ENCODE peak calls at places on chromosomes 12 and 14, in six cellular contexts. E is WTC11, T is heart left ventricle, C is AG04450, I is pancreas, K is neural crest cell. N is an unnamed sample.

GRCh38 chr12:52629251-52630103 is 11.1 kb upstream of the KRT73 start:
- DNase-seq in E (no peak), T (no peak), C (no peak), I (no peak), K (no peak), N (no peak)

GRCh38 chr14:104664588-104664987 is 24.8 kb upstream of the INF2 start:
- DNase-seq in E (no peak), T (no peak), C (no peak), I (no peak), K (no peak), N (no peak)

GRCh38 chr12:8692573-8692972 is 5.2 kb upstream of the RIMKLB start:
- DNase-seq in E (peak; percentile 74), T (no peak), C (no peak), I (no peak), K (peak; percentile 25), N (peak; percentile 50)

GRCh38 chr12:124833693-124834122 is 30.0 kb downstream of the SCARB1 start:
- DNase-seq in E (peak; percentile 75), T (peak; percentile 51), C (no peak), I (no peak), K (peak; percentile 41), N (no peak)

GRCh38 chr12:12379831-12380730 is 23.2 kb downstream of the BORCS5 start:
- DNase-seq in E (no peak), T (no peak), C (no peak), I (no peak), K (no peak), N (no peak)

GRCh38 chr12:31578632-31579031 is 12.3 kb downstream of the DENND5B start:
- DNase-seq in E (no peak), T (no peak), C (no peak), I (no peak), K (no peak), N (no peak)

GRCh38 chr12:28443337-28443736 is 253.1 kb downstream of the CCDC91 start:
- DNase-seq in E (no peak), T (no peak), C (no peak), I (no peak), K (no peak), N (no peak)

GRCh38 chr14:94548999-94549985 is 11.9 kb upstream of the SERPINA4 start:
- DNase-seq in E (peak; percentile 92), T (peak; percentile 47), C (peak; percentile 6), I (peak; percentile 30), K (peak; percentile 94), N (peak; percentile 92)

GRCh38 chr12:42097971-42098370 is 46.7 kb downstream of the GXYLT1 start:
- DNase-seq in E (no peak), T (no peak), C (no peak), I (no peak), K (no peak), N (no peak)

GRCh38 chr14:65103150-65103760 is 938 bp upstream of the MAX start:
- DNase-seq in E (no peak), T (no peak), C (no peak), I (no peak), K (no peak), N (no peak)
- TF ChIP-seq CTCF in E (no peak), T (no peak), C (peak; percentile 15), I (no peak), K (peak; percentile 44), N (no peak)

GRCh38 chr14:46259536-46259935 is 392.0 kb downstream of the RPL10L start:
- DNase-seq in E (peak; percentile 22), T (no peak), C (no peak), I (no peak), K (no peak), N (peak; percentile 35)
- TF ChIP-seq CTCF in E (no peak), T (no peak), C (no peak), I (no peak), K (no peak), N (peak; percentile 11)

GRCh38 chr14:54981698-54982097 is 45.2 kb downstream of the WDHD1 start:
- DNase-seq in E (no peak), T (no peak), C (no peak), I (no peak), K (no peak), N (no peak)
- TF ChIP-seq CTCF in E (no peak), T (no peak), C (peak; percentile 14), I (no peak), K (peak; percentile 65), N (peak; percentile 10)

GRCh38 chr12:54571857-54572195 is 16.6 kb downstream of the PPP1R1A start:
- DNase-seq in E (no peak), T (no peak), C (no peak), I (no peak), K (no peak), N (no peak)

GRCh38 chr12:54571166-54571856 is 17.1 kb downstream of the PPP1R1A start:
- DNase-seq in E (peak; percentile 54), T (no peak), C (no peak), I (no peak), K (no peak), N (no peak)

GRCh38 chr12:54569995-54570531 is 18.4 kb downstream of the PPP1R1A start:
- DNase-seq in E (no peak), T (no peak), C (no peak), I (no peak), K (no peak), N (no peak)

GRCh38 chr12:54569072-54569471 is 19.4 kb downstream of the PPP1R1A start:
- DNase-seq in E (no peak), T (no peak), C (no peak), I (no peak), K (no peak), N (no peak)

GRCh38 chr12:54572881-54573280 is 15.6 kb downstream of the PPP1R1A start:
- DNase-seq in E (peak; percentile 36), T (no peak), C (no peak), I (no peak), K (no peak), N (no peak)
- TF ChIP-seq CTCF in E (no peak), T (no peak), C (no peak), I (no peak), K (no peak), N (no peak)

DNA sequence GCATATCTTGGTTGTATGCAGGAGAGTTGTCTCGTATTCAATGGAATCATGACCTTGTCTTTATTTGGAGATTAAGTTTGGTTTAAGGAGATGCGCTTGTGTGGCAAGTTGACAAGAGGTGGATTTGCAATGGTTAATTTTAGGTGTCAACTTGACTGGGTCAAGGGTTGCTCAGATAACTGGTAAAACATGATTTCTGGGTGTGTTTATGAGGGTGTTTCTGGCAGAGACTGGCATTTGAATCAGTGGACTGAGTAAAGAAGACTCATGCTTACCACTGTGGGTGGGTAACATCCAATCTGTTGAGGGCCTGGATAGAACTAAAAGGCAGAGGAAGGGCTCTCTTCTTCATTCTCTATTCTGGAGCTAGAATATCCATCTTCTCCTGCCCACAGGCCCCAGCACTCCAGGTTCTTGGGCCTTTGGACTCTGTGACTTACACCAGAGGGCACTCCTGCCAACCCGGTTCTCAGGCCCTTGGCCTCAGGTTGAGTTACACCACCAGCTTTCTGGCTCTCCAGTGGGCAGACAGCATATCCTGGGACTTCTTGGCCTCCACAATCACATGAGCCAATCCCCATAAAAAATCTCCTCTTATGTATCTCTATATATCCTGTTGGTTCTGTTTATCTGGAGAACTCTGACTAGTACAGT is 141.5 kb upstream of the ARID2 start:
- DNase-seq in E (no peak), T (no peak), C (no peak), I (no peak), K (no peak), N (no peak)
- TF ChIP-seq CTCF in E (no peak), T (peak; percentile 14), C (no peak), I (no peak), K (no peak), N (no peak)

GRCh38 chr14:89833120-89833521 is 121.4 kb downstream of the EFCAB11 start:
- DNase-seq in E (no peak), T (no peak), C (no peak), I (no peak), K (no peak), N (no peak)
- TF ChIP-seq CTCF in E (no peak), T (no peak), C (no peak), I (no peak), K (no peak), N (no peak)

GRCh38 chr12:108826115-108826806 is 31.1 kb downstream of the SSH1 start:
- DNase-seq in E (no peak), T (peak; percentile 78), C (peak; percentile 83), I (no peak), K (no peak), N (no peak)
- TF ChIP-seq CTCF in E (no peak), T (no peak), C (peak; percentile 20), I (no peak), K (no peak), N (no peak)

DNA sequence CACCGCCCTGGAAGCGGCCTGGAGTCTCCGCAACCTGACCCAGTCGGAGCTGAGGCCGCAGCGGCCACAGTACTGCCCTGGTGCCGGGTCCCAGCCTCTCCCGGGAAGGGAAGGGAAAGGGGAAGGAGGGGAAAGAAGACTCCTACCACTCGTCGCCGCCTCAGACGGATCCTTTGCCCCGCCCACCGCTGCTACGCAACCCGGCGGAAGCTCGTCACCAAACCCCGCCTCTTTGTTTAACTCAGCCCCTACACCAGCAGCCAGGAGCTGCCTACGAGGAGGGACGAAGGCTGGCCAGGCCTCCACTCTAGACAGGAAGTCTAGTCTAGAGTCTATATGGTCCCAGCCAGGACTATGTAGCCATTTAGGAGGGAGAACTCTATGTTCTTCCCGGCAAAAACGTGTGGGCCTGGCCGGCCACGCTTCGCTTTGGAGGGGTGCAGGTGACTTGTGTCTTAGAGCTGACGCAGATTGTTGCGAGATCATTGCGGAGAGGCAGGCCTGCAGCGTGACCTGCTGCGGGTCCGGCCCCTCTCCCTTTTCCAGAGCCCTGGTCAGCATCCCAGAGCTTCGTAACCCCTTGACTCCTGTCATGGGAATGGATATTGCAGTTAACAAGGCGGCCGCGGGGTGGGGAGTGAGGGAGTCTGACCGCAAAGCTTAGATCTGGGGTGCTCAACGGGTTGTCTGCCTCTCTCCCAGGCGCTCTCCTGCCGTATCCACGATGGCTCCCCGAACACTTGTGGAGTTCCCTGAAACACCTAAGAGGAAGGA is at the start of gene RNF41:
- DNase-seq in E (peak; percentile 97), T (peak; percentile 98), C (peak; percentile 95), I (peak; percentile 97), K (peak; percentile 93), N (peak; percentile 98)
- TF ChIP-seq CTCF in E (no peak), T (no peak), C (no peak), I (no peak), K (no peak), N (no peak)

DNA sequence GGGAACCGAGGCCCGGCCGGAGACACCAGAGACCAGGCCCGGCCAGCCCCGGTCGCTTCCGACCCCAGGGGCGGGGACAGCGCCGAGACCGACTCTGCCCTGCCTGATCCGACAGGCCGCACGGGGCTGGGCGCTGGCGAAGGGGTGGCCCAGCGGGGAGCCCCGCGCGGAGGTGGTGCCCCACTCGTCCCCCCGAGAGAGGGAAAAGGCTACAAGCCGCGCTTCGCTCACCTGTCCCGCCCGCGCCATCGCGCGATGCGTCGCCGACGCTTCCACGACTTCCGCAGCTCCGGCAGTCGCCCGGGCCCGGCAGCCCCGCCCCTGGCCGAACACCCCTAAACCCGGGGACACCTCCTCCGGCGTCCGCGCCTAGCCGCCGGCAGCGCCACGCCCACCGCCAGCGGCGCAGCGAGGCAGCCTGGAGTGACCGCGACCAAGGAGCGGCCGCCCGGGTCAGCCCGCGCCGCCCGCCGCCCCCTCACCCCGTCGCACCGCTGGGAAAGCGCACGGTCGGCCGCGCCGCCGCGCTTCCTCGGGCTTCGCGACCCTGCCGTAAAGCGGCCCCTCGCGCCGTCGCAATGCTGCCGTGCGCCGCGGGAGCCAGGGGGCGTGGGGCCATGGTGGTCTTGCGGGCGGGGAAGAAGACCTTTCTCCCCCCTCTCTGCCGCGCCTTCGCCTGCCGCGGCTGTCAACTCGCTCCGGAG is at the start of the genes BAG5 and COA8:
- DNase-seq in E (peak; percentile 87), T (peak; percentile 90), C (no peak), I (peak; percentile 81), K (peak; percentile 90), N (peak; percentile 96)
- TF ChIP-seq CTCF in E (no peak), T (peak; percentile 45), C (no peak), I (no peak), K (no peak), N (no peak)